ENCODE peak calls at places on chromosomes 3 and 15, in four cellular contexts. N is HCT116, Y is HepG2, H is K562. X is an unnamed sample.

GRCh38 chr15:81776961-81777360 is 268.9 kb downstream of the MEX3B start:
- DNase-seq in N (no peak), Y (no peak), H (no peak), X (no peak)

GRCh38 chr3:122146466-122146865 is 37.0 kb upstream of the CASR start:
- DNase-seq in N (no peak), Y (no peak), H (no peak), X (no peak)

GRCh38 chr15:73575636-73576247 is 57.4 kb downstream of the NPTN start:
- DNase-seq in N (no peak), Y (no peak), H (no peak), X (no peak)

GRCh38 chr3:64408770-64409169 is 183.5 kb upstream of the PRICKLE2 start:
- DNase-seq in N (no peak), Y (no peak), H (no peak), X (no peak)

GRCh38 chr15:56272474-56272873 is 28.8 kb upstream of the RFX7 start:
- DNase-seq in N (no peak), Y (no peak), H (no peak), X (no peak)

GRCh38 chr3:73520931-73521461 is 103.7 kb downstream of the PDZRN3 start:
- DNase-seq in N (no peak), Y (no peak), H (no peak), X (no peak)

GRCh38 chr3:149713730-149714654 is 38.3 kb downstream of the COMMD2 start:
- DNase-seq in N (no peak), Y (peak), H (no peak), X (no peak)

GRCh38 chr15:92104069-92104468 is 250.6 kb downstream of the SLCO3A1 start:
- DNase-seq in N (no peak), Y (no peak), H (no peak), X (no peak)

GRCh38 chr3:196942915-196943277 is 568 bp upstream of the NCBP2 start:
- DNase-seq in N (no peak), Y (no peak), H (peak), X (no peak)

GRCh38 chr3:45204136-45204535 is 22.0 kb downstream of the TMEM158 start:
- DNase-seq in N (no peak), Y (no peak), H (no peak), X (no peak)

GRCh38 chr15:77543159-77543882 is 89.4 kb downstream of the LINGO1 start:
- DNase-seq in N (peak), Y (peak), H (peak), X (peak)

GRCh38 chr3:144273611-144274010 is 302.0 kb downstream of the DIPK2A start:
- DNase-seq in N (no peak), Y (no peak), H (no peak), X (no peak)

GRCh38 chr3:169227911-169228310 is 435.6 kb downstream of the MECOM start:
- DNase-seq in N (no peak), Y (no peak), H (no peak), X (no peak)

GRCh38 chr15:59587085-59587826 is 24.3 kb upstream of the GCNT3 start:
- DNase-seq in N (peak), Y (no peak), H (no peak), X (no peak)

GRCh38 chr15:58472821-58473581 is 41.2 kb downstream of the LIPC start:
- DNase-seq in N (no peak), Y (no peak), H (no peak), X (no peak)

GRCh38 chr15:80773122-80773551 is 6.0 kb upstream of the CEMIP start:
- DNase-seq in N (no peak), Y (no peak), H (no peak), X (no peak)

GRCh38 chr3:172261053-172261452 is 187.2 kb downstream of the GHSR start:
- DNase-seq in N (no peak), Y (no peak), H (no peak), X (no peak)

GRCh38 chr15:83436513-83437158 is 10.5 kb upstream of the SH3GL3 start:
- DNase-seq in N (peak), Y (peak), H (peak), X (no peak)

GRCh38 chr3:154684021-154684420 is 254.0 kb upstream of the GPR149 start:
- DNase-seq in N (peak), Y (peak), H (no peak), X (no peak)

GRCh38 chr3:144053121-144053520 is 81.5 kb downstream of the DIPK2A start:
- DNase-seq in N (no peak), Y (no peak), H (no peak), X (no peak)

GRCh38 chr15:101122266-101122665 is 129.6 kb downstream of the CHSY1 start:
- DNase-seq in N (no peak), Y (no peak), H (no peak), X (no peak)

GRCh38 chr3:56801597-56802410 is at the start of gene ARHGEF3:
- DNase-seq in N (peak), Y (peak), H (peak), X (peak)
- TF ChIP-seq POLR2AphosphoS5 in N (peak), Y (peak), H (no peak), X (no peak)

GRCh38 chr15:89015412-89016097 is 72.7 kb upstream of the ABHD2 start:
- DNase-seq in N (no peak), Y (no peak), H (no peak), X (no peak)

GRCh38 chr15:89019436-89019835 is 68.8 kb upstream of the ABHD2 start:
- DNase-seq in N (no peak), Y (no peak), H (no peak), X (no peak)

GRCh38 chr15:89018235-89018634 is 70.0 kb upstream of the ABHD2 start:
- DNase-seq in N (no peak), Y (no peak), H (no peak), X (no peak)

GRCh38 chr15:89017370-89018066 is 70.7 kb upstream of the ABHD2 start:
- DNase-seq in N (peak), Y (peak), H (peak), X (peak)

GRCh38 chr15:89016549-89017041 is 71.7 kb upstream of the ABHD2 start:
- DNase-seq in N (peak), Y (no peak), H (no peak), X (no peak)
- TF ChIP-seq TCF7L2 in N (no peak), Y (no peak), H (no peak), X (no peak)

GRCh38 chr15:23670970-23671369 is 16.1 kb downstream of the NDN start:
- DNase-seq in N (no peak), Y (peak), H (no peak), X (no peak)
- TF ChIP-seq REST in N (no peak), Y (no peak), H (no peak), X (no peak)

GRCh38 chr15:93997071-93997658 is 234.2 kb upstream of the MCTP2 start:
- DNase-seq in N (peak), Y (peak), H (peak), X (peak)
- TF ChIP-seq POLR2AphosphoS5 in N (no peak), Y (no peak), H (no peak), X (no peak)

GRCh38 chr15:25089577-25089976 is 134.8 kb downstream of the SNRPN start:
- DNase-seq in N (no peak), Y (no peak), H (no peak), X (no peak)
- TF ChIP-seq TCF7L2 in N (no peak), Y (no peak), H (no peak), X (no peak)